ENCODE peak calls at places on chromosomes 5 and 9, in four cellular contexts. A, V, Y and J are unnamed samples.

GRCh38 chr5:110880413-110880812 is 141.6 kb downstream of the SLC25A46 start:
- DNase-seq in Y (no peak), A (peak; percentile 82), V (no peak), J (peak; percentile 11)

GRCh38 chr5:178768371-178769260 is 38.2 kb upstream of the ZNF354A start:
- DNase-seq in Y (no peak), A (no peak), V (no peak), J (no peak)

GRCh38 chr5:14268236-14268701 is 125.1 kb downstream of the TRIO start:
- DNase-seq in V (peak; percentile 53), A (peak; percentile 37), Y (no peak), J (peak; percentile 83)

GRCh38 chr9:121371495-121371911 is 1.5 kb upstream of the STOM start:
- DNase-seq in Y (no peak), V (no peak), A (no peak), J (no peak)

GRCh38 chr5:117973785-117974184 is 1014.6 kb downstream of the DTWD2 start:
- DNase-seq in V (no peak), A (no peak), Y (no peak), J (no peak)

GRCh38 chr5:60514152-60514551 is 185.8 kb downstream of the DEPDC1B start:
- DNase-seq in V (no peak), Y (no peak), A (peak; percentile 30), J (no peak)

GRCh38 chr9:96449844-96450612 is at the start of gene HABP4:
- DNase-seq in Y (peak; percentile 95), A (peak; percentile 85), V (peak; percentile 82), J (peak; percentile 91)

GRCh38 chr9:94861589-94862241 is 135.2 kb downstream of the AOPEP start:
- DNase-seq in V (no peak), A (peak; percentile 96), Y (no peak), J (peak; percentile 92)

GRCh38 chr5:143636951-143637528 is 174.9 kb upstream of the HMHB1 start:
- DNase-seq in A (peak; percentile 54), V (no peak), Y (no peak), J (peak; percentile 52)

GRCh38 chr5:142942901-142943300 is 172.7 kb downstream of the ARHGAP26 start:
- DNase-seq in A (no peak), V (no peak), Y (no peak), J (no peak)

GRCh38 chr5:16017720-16018119 is 161.9 kb downstream of the MARCHF11 start:
- DNase-seq in A (no peak), Y (no peak), V (no peak), J (no peak)

GRCh38 chr5:38154615-38155204 is 103.6 kb upstream of the EGFLAM start:
- DNase-seq in Y (no peak), A (no peak), V (no peak), J (no peak)

GRCh38 chr5:4572713-4573112 is 567.4 kb upstream of the ADAMTS16 start:
- DNase-seq in V (no peak), Y (no peak), A (no peak), J (peak; percentile 29)

GRCh38 chr9:130499804-130500263 is 55.1 kb downstream of the ASS1 start:
- DNase-seq in A (no peak), V (no peak), Y (no peak), J (no peak)

GRCh38 chr9:129242971-129243561 is 65.0 kb upstream of the IER5L start:
- DNase-seq in V (no peak), Y (no peak), A (peak; percentile 56), J (peak; percentile 72)

GRCh38 chr9:27351438-27351837 is 54.5 kb upstream of the EQTN start:
- DNase-seq in Y (no peak), V (no peak), A (peak; percentile 55), J (no peak)

GRCh38 chr5:131379723-131380122 is 115.9 kb downstream of the CDC42SE2 start:
- DNase-seq in A (peak; percentile 42), Y (peak; percentile 92), V (peak; percentile 99), J (no peak)

GRCh38 chr5:6302099-6302498 is 76.2 kb downstream of the MED10 start:
- DNase-seq in A (no peak), Y (no peak), V (no peak), J (no peak)

GRCh38 chr5:168660691-168661090 is 81.5 kb upstream of the PANK3 start:
- DNase-seq in Y (no peak), A (no peak), V (no peak), J (no peak)

GRCh38 chr5:124865603-124866354 is 119.3 kb upstream of the ZNF608 start:
- DNase-seq in A (peak; percentile 49), Y (no peak), V (no peak), J (no peak)

GRCh38 chr5:145365464-145365863 is 469.7 kb downstream of the PRELID2 start:
- DNase-seq in V (no peak), A (no peak), Y (no peak), J (no peak)

GRCh38 chr9:121888438-121888775 is 204.7 kb downstream of the TTLL11 start:
- DNase-seq in V (no peak), A (peak; percentile 61), Y (no peak), J (peak; percentile 76)